ENCODE peak calls at places on chromosomes 5 and 9, in four cellular contexts. O, L, F and W are unnamed samples.

GRCh38 chr5:76145945-76146344 is 62.8 kb downstream of the SV2C start:
- DNase-seq in O (no peak), F (no peak), L (no peak), W (peak; percentile 15)

GRCh38 chr5:41856644-41857491 is 13.4 kb downstream of the OXCT1 start:
- DNase-seq in O (peak; percentile 52), F (peak; percentile 22), L (no peak), W (peak; percentile 53)

GRCh38 chr9:126331964-126332748 is 5.5 kb downstream of the MVB12B start:
- DNase-seq in F (no peak), L (no peak), O (no peak), W (no peak)

GRCh38 chr9:134187821-134188420 is 23.6 kb upstream of the RNU6ATAC start:
- DNase-seq in O (no peak), F (no peak), L (no peak), W (peak; percentile 8)

GRCh38 chr5:91212336-91213092 is 170.6 kb downstream of the ARRDC3 start:
- DNase-seq in F (no peak), L (no peak), O (peak; percentile 73), W (no peak)

GRCh38 chr9:23630488-23630887 is 195.6 kb downstream of the ELAVL2 start:
- DNase-seq in L (no peak), F (no peak), O (no peak), W (no peak)

GRCh38 chr9:133824106-133824801 is 86.1 kb upstream of the SARDH start:
- DNase-seq in L (no peak), O (no peak), F (no peak), W (no peak)

GRCh38 chr5:124888622-124889521 is 142.4 kb upstream of the ZNF608 start:
- DNase-seq in O (no peak), F (no peak), L (no peak), W (no peak)

GRCh38 chr5:134825212-134825611 is 20.6 kb upstream of the C5orf24 start:
- DNase-seq in L (no peak), O (no peak), F (no peak), W (no peak)

GRCh38 chr5:91206734-91207133 is 176.4 kb downstream of the ARRDC3 start:
- DNase-seq in L (no peak), O (no peak), F (no peak), W (no peak)

GRCh38 chr5:96036301-96036700 is 74.7 kb upstream of the ELL2 start:
- DNase-seq in O (no peak), L (no peak), F (no peak), W (no peak)

GRCh38 chr5:172607213-172607793 is 33.8 kb upstream of the NEURL1B start:
- DNase-seq in L (no peak), F (no peak), O (peak; percentile 57), W (no peak)

GRCh38 chr9:36023260-36024048 is 13.3 kb upstream of the RECK start:
- DNase-seq in L (peak; percentile 88), F (no peak), O (peak; percentile 62), W (peak; percentile 76)

GRCh38 chr9:88583901-88584596 is 49.1 kb downstream of the NXNL2 start:
- DNase-seq in F (no peak), O (peak; percentile 34), L (no peak), W (no peak)

GRCh38 chr9:18014556-18014955 is 435.7 kb downstream of the SH3GL2 start:
- DNase-seq in O (peak; percentile 65), F (no peak), L (no peak), W (no peak)

GRCh38 chr9:74557577-74557976 is 60.4 kb downstream of the RORB start:
- DNase-seq in O (no peak), L (no peak), F (no peak), W (no peak)

GRCh38 chr9:116569111-116569510 is 118.0 kb upstream of the TRIM32 start:
- DNase-seq in O (no peak), L (no peak), F (no peak), W (no peak)

GRCh38 chr5:149088686-149089085 is 25.8 kb upstream of the SH3TC2 start:
- DNase-seq in O (no peak), L (no peak), F (no peak), W (no peak)

GRCh38 chr5:168234133-168234532 is 57.3 kb upstream of the WWC1 start:
- DNase-seq in L (no peak), O (no peak), F (no peak), W (no peak)

GRCh38 chr9:134747951-134748489 is 106.4 kb downstream of the COL5A1 start:
- DNase-seq in F (no peak), O (no peak), L (no peak), W (no peak)

GRCh38 chr5:126926152-126926551 is 104.2 kb downstream of the MARCHF3 start:
- DNase-seq in F (no peak), O (no peak), L (no peak), W (no peak)

GRCh38 chr5:150295172-150295611 is 5.6 kb upstream of the CAMK2A start:
- DNase-seq in L (no peak), O (peak; percentile 54), F (no peak), W (peak; percentile 61)

GRCh38 chr5:2181164-2181956 is 298.6 kb upstream of the IRX4 start:
- DNase-seq in O (no peak), L (no peak), F (no peak), W (no peak)

GRCh38 chr5:141245250-141245717 is at the start of gene PCDHB15:
- DNase-seq in F (no peak), L (no peak), O (peak; percentile 19), W (peak; percentile 33)
- TF ChIP-seq CTCF in F (peak; percentile 21), L (peak; percentile 22), O (peak; percentile 31), W (peak; percentile 45)

GRCh38 chr5:142182840-142183239 is 74.3 kb downstream of the NDFIP1 start:
- DNase-seq in O (no peak), L (no peak), F (no peak), W (peak; percentile 84)

GRCh38 chr5:142181096-142181495 is 72.5 kb downstream of the NDFIP1 start:
- DNase-seq in F (no peak), O (no peak), L (no peak), W (peak; percentile 57)

GRCh38 chr5:142179776-142180387 is 71.3 kb downstream of the NDFIP1 start:
- DNase-seq in O (no peak), L (no peak), F (no peak), W (peak; percentile 95)

GRCh38 chr5:142183561-142183960 is 75.0 kb downstream of the NDFIP1 start:
- DNase-seq in L (no peak), O (no peak), F (no peak), W (peak; percentile 62)

DNA sequence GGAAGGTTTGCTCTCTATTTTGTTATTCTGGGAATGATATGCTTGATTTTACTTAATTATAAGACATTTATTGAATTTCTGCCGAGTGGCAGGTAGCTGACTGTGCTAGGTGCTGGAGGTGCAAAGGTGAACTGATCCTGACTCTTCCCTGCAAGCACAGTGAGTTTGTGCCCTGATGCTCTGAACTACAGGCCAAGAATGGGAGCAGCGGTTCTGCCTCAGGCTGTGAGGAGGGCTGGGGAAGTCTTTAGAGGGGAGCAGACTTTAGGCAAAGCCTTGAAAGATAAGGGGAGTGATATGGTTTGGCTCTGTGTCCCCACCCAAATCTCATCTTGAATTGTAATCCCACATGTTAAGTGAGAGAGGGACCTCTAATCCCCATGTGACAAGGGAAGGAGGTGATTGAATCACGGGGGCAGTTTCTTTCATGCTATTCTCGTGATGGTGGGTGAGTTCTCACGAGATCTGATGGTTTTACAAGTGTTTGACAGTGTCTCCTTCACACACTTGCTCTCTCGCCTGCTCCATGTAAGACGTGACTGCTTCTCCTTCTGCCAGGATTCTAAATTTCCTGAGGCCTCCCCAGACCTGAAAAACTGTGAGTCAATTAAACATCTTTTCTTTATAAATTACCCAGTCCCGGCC is 73.1 kb downstream of the NDFIP1 start:
- DNase-seq in F (no peak), L (no peak), O (no peak), W (no peak)
- TF ChIP-seq CTCF in F (no peak), L (no peak), O (no peak), W (no peak)

GRCh38 chr9:79469164-79469563 is 102.6 kb upstream of the TLE4 start:
- DNase-seq in F (no peak), O (no peak), L (no peak), W (no peak)
- TF ChIP-seq CTCF in F (no peak), O (no peak), L (no peak), W (no peak)

DNA sequence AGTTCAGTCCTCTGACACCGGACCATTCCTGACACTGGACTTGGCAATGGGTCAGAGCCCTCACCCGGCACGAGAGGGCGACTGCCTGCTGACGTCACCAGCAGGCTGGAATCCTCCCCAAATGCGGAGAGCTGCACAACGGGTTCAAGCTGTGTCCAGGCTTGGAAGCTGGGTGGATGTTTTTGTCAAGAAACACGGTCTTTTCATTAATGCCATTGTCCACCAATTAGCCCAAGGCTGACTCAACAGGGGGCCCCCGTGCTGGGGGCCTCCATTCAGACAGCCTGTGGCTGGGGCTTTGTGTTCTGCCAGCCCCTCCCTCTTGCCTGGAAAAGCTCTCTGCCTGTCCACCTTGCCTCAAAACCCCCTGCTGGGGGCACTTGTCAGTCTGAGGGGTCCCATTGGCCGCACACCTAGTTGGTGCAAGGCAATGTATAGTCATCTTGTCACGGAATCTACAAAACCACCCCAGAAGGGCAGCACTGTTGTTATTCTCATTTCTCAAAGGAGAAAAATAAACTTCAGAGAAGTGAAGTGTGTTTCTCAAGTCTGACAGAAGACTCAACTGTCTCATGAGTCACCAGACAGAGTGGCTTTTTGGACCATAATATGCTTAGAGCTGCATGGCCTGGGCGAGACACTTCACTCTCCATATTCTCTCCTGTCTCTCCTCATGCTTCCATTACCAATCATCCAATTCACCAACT is 24.6 kb downstream of the NDUFA8 start:
- DNase-seq in L (peak; percentile 73), F (no peak), O (no peak), W (no peak)
- TF ChIP-seq CTCF in L (no peak), F (no peak), O (no peak), W (no peak)

DNA sequence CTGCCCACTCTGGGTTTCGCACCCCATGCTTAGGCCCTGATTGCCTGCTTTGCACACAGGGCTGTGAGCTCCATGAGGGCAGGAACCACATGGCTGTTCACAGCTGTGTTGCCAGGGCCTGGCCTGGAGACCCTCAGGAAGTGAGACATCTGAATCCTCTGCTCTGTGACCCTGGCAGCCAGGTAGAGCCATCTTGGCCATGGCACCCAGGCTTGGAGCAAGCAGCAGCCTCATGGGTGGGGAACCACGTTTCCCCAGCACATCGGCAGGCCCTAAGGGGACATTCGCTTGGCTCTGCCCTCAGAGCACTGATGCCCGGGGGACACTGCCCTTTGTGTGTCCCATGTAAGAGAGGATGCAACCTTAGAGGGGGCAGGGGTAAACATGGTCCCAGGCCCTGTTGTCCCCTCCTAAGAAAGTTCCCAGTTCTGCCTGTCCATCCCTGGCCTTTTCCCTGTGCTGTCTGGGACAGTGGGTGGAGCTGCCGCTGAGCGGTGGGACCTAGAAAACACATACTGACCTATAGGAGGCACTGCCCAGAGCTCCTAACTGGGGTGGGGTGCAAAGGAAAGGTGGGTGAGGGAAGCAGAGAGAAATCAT is 144.1 kb upstream of the IER5L start:
- DNase-seq in L (no peak), F (no peak), O (peak; percentile 39), W (no peak)
- TF ChIP-seq CTCF in L (peak; percentile 6), F (no peak), O (no peak), W (peak; percentile 7)